ENCODE peak calls at places on chromosomes 2 and 18, in eight cellular contexts. D is SK-N-SH, Z is GM12878, U is GM23338, W is K562, T is Panc1, F is HepG2, O is HL-60. V is an unnamed sample.

GRCh38 chr2:120502761-120503160 is 156.8 kb downstream of the INHBB start:
- DNase-seq in D (no peak), Z (no peak), U (no peak), W (no peak), T (no peak), F (no peak), O (no peak), V (no peak)

GRCh38 chr2:96105152-96105915 is 11.0 kb downstream of the ADRA2B start:
- DNase-seq in D (no peak), Z (no peak), U (no peak), W (no peak), T (no peak), F (no peak), O (no peak), V (no peak)

GRCh38 chr2:68747918-68748317 is 13.3 kb downstream of the ARHGAP25 start:
- DNase-seq in D (no peak), Z (no peak), U (no peak), W (no peak), T (no peak), F (no peak), O (no peak), V (no peak)

GRCh38 chr2:167190053-167190452 is 301.8 kb downstream of the XIRP2 start:
- DNase-seq in D (no peak), Z (no peak), U (no peak), W (no peak), T (no peak), F (no peak), O (no peak), V (no peak)

GRCh38 chr2:218959141-218959731 is at the start of gene CDK5R2:
- DNase-seq in D (peak), Z (peak), U (peak), W (peak), T (peak), F (peak), O (peak), V (peak)

GRCh38 chr18:43422483-43422882 is 145.2 kb upstream of the SYT4 start:
- DNase-seq in D (peak), Z (no peak), U (peak), W (no peak), T (no peak), F (no peak), O (no peak), V (no peak)

GRCh38 chr2:237790353-237790752 is 8.2 kb upstream of the RBM44 start:
- DNase-seq in D (no peak), Z (no peak), U (no peak), W (no peak), T (no peak), F (no peak), O (no peak), V (no peak)

GRCh38 chr2:96143848-96144480 is 1.3 kb downstream of the DUSP2 start:
- DNase-seq in D (no peak), Z (no peak), U (peak), W (no peak), T (no peak), F (no peak), O (no peak), V (peak)

GRCh38 chr2:1769703-1770422 is 25.5 kb upstream of the PXDN start:
- DNase-seq in D (peak), Z (no peak), U (peak), W (peak), T (peak), F (peak), O (peak), V (peak)

GRCh38 chr2:230717595-230717994 is 5.0 kb downstream of the CAB39 start:
- DNase-seq in D (no peak), Z (no peak), U (peak), W (no peak), T (no peak), F (no peak), O (no peak), V (no peak)

GRCh38 chr2:12979066-12979465 is 262.3 kb downstream of the TRIB2 start:
- DNase-seq in D (no peak), Z (no peak), U (no peak), W (no peak), T (no peak), F (no peak), O (no peak), V (no peak)

GRCh38 chr2:37676274-37676673 is 4.8 kb upstream of the CDC42EP3 start:
- DNase-seq in D (no peak), Z (no peak), U (peak), W (no peak), T (no peak), F (no peak), O (no peak), V (peak)

GRCh38 chr2:241136661-241137260 is 12.5 kb downstream of the PASK start:
- DNase-seq in D (no peak), Z (no peak), U (no peak), W (no peak), T (no peak), F (no peak), O (no peak), V (no peak)

GRCh38 chr2:57862153-57862552 is 184.5 kb upstream of the VRK2 start:
- DNase-seq in D (no peak), Z (no peak), U (no peak), W (no peak), T (peak), F (no peak), O (no peak), V (no peak)

GRCh38 chr18:52427521-52428175 is 87.7 kb downstream of the DCC start:
- DNase-seq in D (no peak), Z (no peak), U (no peak), W (no peak), T (no peak), F (no peak), O (no peak), V (no peak)

GRCh38 chr2:143140864-143141637 is 11.8 kb downstream of the ARHGAP15 start:
- DNase-seq in D (no peak), Z (peak), U (no peak), W (no peak), T (no peak), F (no peak), O (no peak), V (no peak)

GRCh38 chr2:218805627-218806026 is 23.7 kb downstream of the CYP27A1 start:
- DNase-seq in D (no peak), Z (peak), U (peak), W (no peak), T (no peak), F (peak), O (no peak), V (no peak)

GRCh38 chr2:80329491-80329890 is 24.9 kb upstream of the LRRTM1 start:
- DNase-seq in D (no peak), Z (no peak), U (no peak), W (no peak), T (no peak), F (no peak), O (no peak), V (no peak)

GRCh38 chr2:241053576-241054251 is 48.4 kb downstream of the MTERF4 start:
- DNase-seq in D (no peak), Z (no peak), U (no peak), W (no peak), T (no peak), F (no peak), O (no peak), V (no peak)

GRCh38 chr2:38933653-38934052 is 44.0 kb downstream of the ARHGEF33 start:
- DNase-seq in D (peak), Z (no peak), U (no peak), W (no peak), T (no peak), F (no peak), O (no peak), V (no peak)

GRCh38 chr2:71154798-71155197 is 24.4 kb downstream of the MPHOSPH10 start:
- DNase-seq in D (no peak), Z (peak), U (peak), W (peak), T (peak), F (peak), O (no peak), V (peak)

GRCh38 chr2:203532957-203533695 is 2.0 kb downstream of the RAPH1 start:
- DNase-seq in D (peak), Z (no peak), U (peak), W (no peak), T (no peak), F (peak), O (no peak), V (no peak)

GRCh38 chr2:97759727-97760407 is 46.5 kb downstream of the ZAP70 start:
- DNase-seq in D (no peak), Z (no peak), U (no peak), W (peak), T (no peak), F (no peak), O (no peak), V (no peak)

DNA sequence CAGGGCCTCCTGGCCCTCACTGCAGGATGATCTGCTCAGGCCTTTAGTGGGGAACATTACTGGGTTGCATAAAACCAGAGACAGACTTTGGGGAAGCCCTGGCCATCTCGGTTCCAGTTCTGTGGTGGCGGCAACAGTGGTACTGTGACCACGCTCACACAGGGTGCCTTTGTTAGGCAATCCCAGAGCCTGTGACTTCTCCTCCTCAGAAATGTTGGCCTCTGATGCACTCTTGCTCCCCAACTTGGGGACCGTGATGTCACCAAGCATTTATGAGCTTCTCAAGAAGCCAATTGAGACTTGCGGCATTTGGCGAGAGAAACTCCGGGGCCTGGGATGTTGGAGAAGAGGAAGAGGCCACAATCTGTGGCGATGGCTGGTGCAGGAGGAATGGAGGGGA is 80.9 kb upstream of the PKDCC start:
- DNase-seq in D (no peak), Z (no peak), U (no peak), W (no peak), T (no peak), F (no peak), O (no peak), V (no peak)
- TF ChIP-seq POLR2AphosphoS5 in D (no peak), Z (no peak), U (no peak), W (no peak), T (no peak), F (no peak), O (no peak), V (no peak)

DNA sequence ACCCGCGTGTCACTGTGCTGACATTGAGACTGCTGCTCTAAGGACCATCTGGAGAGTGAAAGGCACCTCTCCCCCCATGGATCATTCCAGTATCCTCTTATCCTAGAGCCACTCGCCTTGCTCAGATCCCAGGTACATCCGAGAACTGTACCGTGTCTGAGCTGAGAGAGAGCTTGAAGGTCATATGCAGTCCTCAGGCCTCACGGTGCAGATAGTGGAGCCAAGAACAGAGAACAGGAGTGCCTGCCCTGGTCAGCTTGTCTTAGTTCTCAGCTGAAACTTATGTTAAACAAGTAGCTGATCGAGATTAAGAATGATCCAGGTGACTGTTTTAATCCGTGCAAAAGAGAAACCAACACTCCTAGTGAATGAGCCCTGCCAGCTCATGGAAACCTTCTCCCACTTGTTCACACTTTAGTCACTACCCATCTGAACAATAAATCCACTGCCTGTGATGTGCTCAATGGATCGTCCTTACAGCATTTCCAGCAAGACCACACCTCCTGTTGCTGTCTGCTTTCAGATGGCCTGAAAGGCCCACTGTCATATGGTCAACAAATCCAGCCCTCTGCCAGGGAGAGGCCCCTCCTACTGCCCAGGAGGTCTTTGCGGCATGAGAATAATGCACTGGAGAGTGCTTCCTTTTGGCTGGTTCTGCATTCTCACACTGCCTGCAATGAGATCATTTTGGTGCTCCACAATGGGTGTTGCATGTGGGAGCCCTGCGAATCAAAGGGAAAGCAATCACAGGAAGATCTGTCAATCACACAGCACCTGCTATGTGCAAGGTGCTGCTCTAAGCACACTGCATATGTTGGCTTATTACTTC is 43.7 kb upstream of the APCDD1 start:
- DNase-seq in D (no peak), Z (no peak), U (peak), W (no peak), T (no peak), F (no peak), O (no peak), V (no peak)
- TF ChIP-seq REST in D (no peak), Z (no peak), U (no peak), W (no peak), T (no peak), F (no peak), O (no peak), V (no peak)

GRCh38 chr18:14971461-14972185 is 223.7 kb downstream of the ANKRD30B start:
- DNase-seq in D (no peak), Z (no peak), U (no peak), W (no peak), T (peak), F (no peak), O (no peak), V (no peak)
- TF ChIP-seq POLR2AphosphoS5 in D (no peak), Z (no peak), U (no peak), W (no peak), T (no peak), F (no peak), O (no peak), V (no peak)

DNA sequence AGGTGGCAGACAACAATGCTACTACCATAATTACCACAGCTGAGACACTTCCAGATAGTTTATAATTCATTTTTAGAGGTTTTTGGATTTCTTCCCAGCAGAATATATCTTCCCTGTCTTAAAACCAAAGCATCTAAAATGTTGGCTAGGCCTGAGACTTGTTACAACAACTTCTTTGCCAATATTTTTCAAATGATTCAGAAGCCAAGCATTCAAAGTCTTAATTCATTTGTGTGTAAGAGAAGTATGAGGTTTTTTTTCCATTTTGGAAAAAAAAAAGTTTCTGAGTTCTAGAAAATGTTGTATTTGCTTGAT is 32.9 kb downstream of the LAMA1 start:
- DNase-seq in D (no peak), Z (no peak), U (no peak), W (no peak), T (no peak), F (no peak), O (no peak), V (no peak)
- TF ChIP-seq REST in D (no peak), Z (no peak), U (no peak), W (no peak), T (no peak), F (no peak), O (no peak), V (no peak)